ENCODE peak calls at places on chromosomes 16 and 17, in five cellular contexts. Q is SJCRH30; Y is dorsolateral prefrontal cortex; N is stimulated activated CD4-positive, alpha-beta T cell treated with anti-CD3 and anti-CD28 coated beads, Interleukin-4, amount 100 ng/mL, for 4 hours; M is WERI-Rb-1. X is an unnamed sample.

GRCh38 chr17:35376245-35376644 is 2.8 kb upstream of the SLFN11 start:
- DNase-seq in M (no peak), N (no peak), Q (no peak), Y (no peak), X (peak)

GRCh38 chr17:15143524-15143923 is 121.6 kb downstream of the PMP22 start:
- DNase-seq in N (no peak), Y (no peak), M (no peak), Q (no peak), X (no peak)

GRCh38 chr16:30350134-30350871 is 4.8 kb downstream of the CD2BP2 start:
- DNase-seq in M (no peak), N (no peak), Y (no peak), Q (no peak), X (no peak)

GRCh38 chr17:20988896-20989295 is 53.9 kb downstream of the USP22 start:
- DNase-seq in N (no peak), Y (no peak), M (no peak), Q (no peak), X (no peak)

GRCh38 chr17:10748475-10749110 is 18.8 kb upstream of the TMEM220 start:
- DNase-seq in Q (no peak), N (no peak), M (no peak), Y (no peak), X (no peak)

GRCh38 chr16:12096162-12096781 is 119.7 kb downstream of the SNX29 start:
- DNase-seq in Y (no peak), M (no peak), N (no peak), Q (no peak), X (peak)

GRCh38 chr16:85027968-85028637 is 508 bp downstream of the KIAA0513 start:
- DNase-seq in Y (no peak), N (no peak), Q (no peak), M (peak), X (no peak)

GRCh38 chr16:2964416-2965223 is 545 bp downstream of the KREMEN2 start:
- DNase-seq in N (peak), Q (peak), Y (no peak), M (peak), X (no peak)

GRCh38 chr17:42421479-42422332 is 1.4 kb downstream of the CAVIN1 start:
- DNase-seq in Y (no peak), N (peak), M (no peak), Q (peak), X (peak)

GRCh38 chr16:68287276-68288251 is 23.2 kb downstream of the SLC7A6OS start:
- DNase-seq in Q (no peak), Y (no peak), M (no peak), N (peak), X (peak)

GRCh38 chr17:69597898-69598692 is 183.6 kb downstream of the MAP2K6 start:
- DNase-seq in Q (no peak), M (no peak), Y (no peak), N (no peak), X (peak)

GRCh38 chr17:54280741-54281140 is 458.0 kb downstream of the KIF2B start:
- DNase-seq in M (no peak), Q (no peak), Y (no peak), N (no peak), X (no peak)

GRCh38 chr17:1367351-1367745 is 32.7 kb downstream of the YWHAE start:
- DNase-seq in M (no peak), N (no peak), Q (no peak), Y (no peak), X (peak)

GRCh38 chr16:14284930-14285541 is 213.9 kb downstream of the MRTFB start:
- DNase-seq in M (no peak), N (no peak), Y (no peak), Q (no peak), X (peak)

GRCh38 chr17:28961391-28961790 is 10.1 kb upstream of the PHF12 start:
- DNase-seq in N (no peak), Q (no peak), M (no peak), Y (no peak), X (no peak)

GRCh38 chr16:24525970-24526559 is 13.3 kb upstream of the RBBP6 start:
- DNase-seq in Q (no peak), N (no peak), M (no peak), Y (no peak), X (peak)

GRCh38 chr17:48564200-48565023 is 13.7 kb downstream of the HOXB4 start:
- DNase-seq in M (no peak), Q (no peak), Y (no peak), N (no peak), X (no peak)

GRCh38 chr16:57766714-57767348 is 31.3 kb downstream of the KATNB1 start:
- DNase-seq in M (no peak), N (no peak), Y (no peak), Q (no peak), X (no peak)

GRCh38 chr16:49855280-49855821 is 561 bp downstream of the ZNF423 start:
- DNase-seq in Y (peak), Q (peak), M (peak), N (peak), X (peak)

GRCh38 chr17:7060165-7060890 is 16.4 kb upstream of the SLC16A11 start:
- DNase-seq in M (no peak), N (peak), Q (no peak), Y (no peak), X (peak)

GRCh38 chr17:49723423-49723822 is 15.7 kb upstream of the SLC35B1 start:
- DNase-seq in Y (no peak), M (peak), N (no peak), Q (peak), X (peak)

GRCh38 chr17:66200685-66201092 is 8.8 kb upstream of the CEP112 start:
- DNase-seq in M (peak), N (peak), Q (peak), Y (no peak), X (peak)

GRCh38 chr17:30506423-30506822 is 29.2 kb downstream of the GOSR1 start:
- DNase-seq in M (no peak), N (no peak), Y (no peak), Q (no peak), X (no peak)

GRCh38 chr16:59540621-59541020 is 806.5 kb upstream of the GOT2 start:
- DNase-seq in Y (no peak), N (no peak), M (no peak), Q (no peak), X (peak)

GRCh38 chr16:65546353-65546791 is 424.5 kb upstream of the CDH11 start:
- DNase-seq in N (no peak), M (peak), Q (peak), Y (no peak), X (peak)

GRCh38 chr16:72664122-72664479 is 383.8 kb downstream of the ZFHX3 start:
- DNase-seq in Q (no peak), M (no peak), N (no peak), Y (no peak), X (peak)

GRCh38 chr17:76088041-76088867 is 9.3 kb downstream of the ZACN start:
- DNase-seq in M (peak), Q (no peak), Y (no peak), N (no peak), X (no peak)